ENCODE peak calls at places on chromosomes 7 and 10, in seven cellular contexts. F, J, E, M, Y, R and G are unnamed samples.

GRCh38 chr10:94571528-94571927 is 25.9 kb downstream of the HELLS start:
- DNase-seq in R (no peak), M (no peak), F (no peak), E (no peak), J (no peak), Y (no peak), G (no peak)

GRCh38 chr7:12303507-12303906 is 92.4 kb downstream of the TMEM106B start:
- DNase-seq in J (no peak), R (peak), F (no peak), E (no peak), M (no peak), Y (no peak), G (no peak)

GRCh38 chr10:27504897-27505457 is 873 bp downstream of the RAB18 start:
- DNase-seq in F (no peak), M (no peak), E (peak), Y (no peak), R (no peak), J (no peak), G (peak)

GRCh38 chr7:50667338-50667737 is 102.1 kb upstream of the DDC start:
- DNase-seq in F (no peak), M (no peak), Y (no peak), R (no peak), E (no peak), J (no peak), G (no peak)

GRCh38 chr7:158228986-158229385 is 358.6 kb downstream of the PTPRN2 start:
- DNase-seq in Y (peak), R (no peak), M (no peak), E (no peak), F (peak), J (peak), G (no peak)

GRCh38 chr7:14837216-14837615 is 65.3 kb downstream of the DGKB start:
- DNase-seq in Y (no peak), R (no peak), M (no peak), F (no peak), E (no peak), J (no peak), G (no peak)

GRCh38 chr7:102942181-102942882 is 29.5 kb downstream of the LRRC17 start:
- DNase-seq in E (no peak), R (no peak), Y (no peak), M (no peak), J (no peak), F (no peak), G (no peak)

GRCh38 chr7:13508586-13508985 is 480.9 kb downstream of the ETV1 start:
- DNase-seq in R (no peak), J (no peak), M (no peak), E (no peak), F (no peak), Y (no peak), G (no peak)

GRCh38 chr10:104424719-104425118 is 71.1 kb downstream of the CFAP58 start:
- DNase-seq in J (no peak), R (no peak), M (peak), Y (no peak), E (no peak), F (no peak), G (no peak)

GRCh38 chr7:130733866-130734524 is at the start of gene KLF14:
- DNase-seq in Y (no peak), F (peak), J (no peak), M (no peak), R (peak), E (peak), G (peak)

GRCh38 chr10:865257-865656 is 66.2 kb downstream of the LARP4B start:
- DNase-seq in F (no peak), R (no peak), Y (no peak), E (no peak), J (no peak), M (no peak), G (no peak)

GRCh38 chr7:36925207-36925606 is 200.9 kb upstream of the AOAH start:
- DNase-seq in R (peak), F (no peak), M (no peak), Y (no peak), J (no peak), E (no peak), G (no peak)

GRCh38 chr10:64813391-64813790 is 1292.2 kb downstream of the REEP3 start:
- DNase-seq in M (no peak), E (no peak), J (no peak), Y (no peak), R (no peak), F (no peak), G (no peak)

GRCh38 chr10:30413996-30414576 is 19.9 kb upstream of the MAP3K8 start:
- DNase-seq in E (peak), F (peak), Y (no peak), J (peak), R (peak), M (no peak), G (peak)

GRCh38 chr10:73408061-73408460 is 5.8 kb downstream of the ANXA7 start:
- DNase-seq in Y (no peak), R (no peak), E (no peak), J (no peak), F (no peak), M (no peak), G (no peak)

GRCh38 chr10:14879801-14880193 is 1.1 kb downstream of the SUV39H2 start:
- DNase-seq in Y (no peak), M (no peak), J (no peak), E (no peak), R (peak), F (no peak), G (no peak)

GRCh38 chr10:116771101-116771705 is 28.8 kb upstream of the HSPA12A start:
- DNase-seq in R (no peak), Y (no peak), M (no peak), J (peak), E (no peak), F (no peak), G (no peak)

GRCh38 chr10:58742141-58742540 is 229.5 kb downstream of the BICC1 start:
- DNase-seq in R (no peak), Y (no peak), F (no peak), E (no peak), M (no peak), J (no peak), G (no peak)

GRCh38 chr10:124180044-124180745 is 86.8 kb upstream of the CHST15 start:
- DNase-seq in J (no peak), Y (no peak), R (no peak), E (no peak), F (no peak), M (no peak), G (no peak)

GRCh38 chr10:50624154-50624865 is 554 bp upstream of the SGMS1 start:
- DNase-seq in Y (peak), F (peak), R (peak), M (no peak), E (peak), J (peak), G (peak)

GRCh38 chr7:12174931-12175330 is 36.2 kb upstream of the TMEM106B start:
- DNase-seq in M (no peak), F (no peak), J (no peak), R (no peak), Y (no peak), E (no peak), G (no peak)

GRCh38 chr7:114405427-114405826 is 9.2 kb upstream of the FOXP2 start:
- DNase-seq in M (no peak), E (peak), R (no peak), F (peak), Y (no peak), J (peak), G (peak)

GRCh38 chr7:73341877-73342276 is 13.9 kb downstream of the FKBP6 start:
- DNase-seq in J (peak), F (peak), M (no peak), E (peak), Y (no peak), R (no peak), G (no peak)

GRCh38 chr10:58400609-58401008 is 15.4 kb downstream of the TFAM start:
- DNase-seq in M (no peak), F (no peak), E (no peak), J (no peak), R (no peak), Y (no peak), G (no peak)

GRCh38 chr10:96041146-96041545 is 2.2 kb upstream of the CCNJ start:
- DNase-seq in J (no peak), R (no peak), F (no peak), M (no peak), Y (no peak), E (no peak), G (no peak)

GRCh38 chr7:17041324-17041723 is 159.5 kb upstream of the AGR3 start:
- DNase-seq in R (no peak), E (no peak), J (peak), Y (no peak), F (no peak), M (no peak), G (no peak)

GRCh38 chr7:108460964-108461363 is 4.7 kb upstream of the NRCAM start:
- DNase-seq in M (no peak), R (no peak), F (no peak), E (no peak), Y (no peak), J (no peak), G (no peak)

GRCh38 chr7:37462120-37462519 is 13.5 kb upstream of the ELMO1 start:
- DNase-seq in M (no peak), Y (no peak), J (no peak), R (no peak), E (no peak), F (no peak), G (no peak)

GRCh38 chr7:155918720-155919399 is 106.6 kb upstream of the SHH start:
- DNase-seq in M (no peak), E (no peak), Y (no peak), F (peak), R (no peak), J (peak), G (peak)

GRCh38 chr10:23523251-23523650 is 84.4 kb downstream of the OTUD1 start:
- DNase-seq in Y (no peak), J (peak), E (no peak), M (no peak), F (no peak), R (no peak), G (no peak)

GRCh38 chr10:55629792-55630490 is 731.1 kb downstream of the ZWINT start:
- DNase-seq in E (no peak), R (peak), M (no peak), J (peak), F (no peak), Y (no peak), G (no peak)

GRCh38 chr10:93711891-93712290 is 9.5 kb upstream of the FRA10AC1 start:
- DNase-seq in M (no peak), R (no peak), E (no peak), Y (no peak), J (no peak), F (no peak), G (no peak)

GRCh38 chr10:124748206-124748605 is 4.0 kb upstream of the FAM53B start:
- DNase-seq in M (no peak), J (no peak), Y (no peak), F (no peak), E (no peak), R (no peak), G (peak)

GRCh38 chr7:76225379-76225778 is 23.7 kb downstream of the SRRM3 start:
- DNase-seq in Y (no peak), J (no peak), E (peak), R (no peak), F (no peak), M (no peak), G (peak)

GRCh38 chr10:104021246-104021645 is 54.3 kb downstream of the SLK start:
- DNase-seq in Y (no peak), F (no peak), M (no peak), J (no peak), E (no peak), R (no peak), G (no peak)

GRCh38 chr10:63388421-63389031 is 77.3 kb downstream of the JMJD1C start:
- DNase-seq in R (no peak), E (no peak), Y (no peak), J (no peak), M (no peak), F (no peak), G (peak)

GRCh38 chr10:112721080-112721698 is 228.9 kb upstream of the TCF7L2 start:
- DNase-seq in R (no peak), J (peak), E (peak), F (peak), Y (no peak), M (peak), G (peak)

GRCh38 chr7:4749363-4749762 is 26.1 kb upstream of the AP5Z1 start:
- DNase-seq in E (no peak), R (no peak), Y (no peak), M (no peak), F (no peak), J (no peak), G (no peak)
- TF ChIP-seq JUND in E (no peak), R (no peak), Y (no peak), M (no peak), F (no peak), J (no peak), G (no peak)

DNA sequence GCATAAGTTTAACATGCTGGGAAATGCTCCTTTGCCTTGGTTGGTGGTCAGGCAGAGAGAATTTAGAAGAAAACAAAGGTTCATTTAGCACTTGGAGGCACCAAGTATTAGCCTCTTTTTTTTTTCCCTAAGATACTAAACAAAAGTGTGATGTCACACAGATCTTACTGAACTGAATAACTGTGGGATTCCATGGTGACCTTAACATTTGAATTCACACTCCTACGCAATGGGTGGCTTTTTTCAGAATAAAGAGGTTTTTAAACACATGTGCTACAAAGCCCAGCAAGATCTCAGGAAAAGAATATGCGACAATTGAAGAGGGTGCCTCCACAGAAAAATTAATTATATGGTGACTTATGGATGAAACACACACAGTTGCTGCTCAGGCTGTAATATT is 133.4 kb upstream of the ABCB5 start:
- DNase-seq in Y (no peak), E (no peak), F (no peak), R (no peak), J (no peak), M (no peak), G (no peak)
- TF ChIP-seq JUND in Y (no peak), E (no peak), F (no peak), R (no peak), J (no peak), M (no peak), G (no peak)

DNA sequence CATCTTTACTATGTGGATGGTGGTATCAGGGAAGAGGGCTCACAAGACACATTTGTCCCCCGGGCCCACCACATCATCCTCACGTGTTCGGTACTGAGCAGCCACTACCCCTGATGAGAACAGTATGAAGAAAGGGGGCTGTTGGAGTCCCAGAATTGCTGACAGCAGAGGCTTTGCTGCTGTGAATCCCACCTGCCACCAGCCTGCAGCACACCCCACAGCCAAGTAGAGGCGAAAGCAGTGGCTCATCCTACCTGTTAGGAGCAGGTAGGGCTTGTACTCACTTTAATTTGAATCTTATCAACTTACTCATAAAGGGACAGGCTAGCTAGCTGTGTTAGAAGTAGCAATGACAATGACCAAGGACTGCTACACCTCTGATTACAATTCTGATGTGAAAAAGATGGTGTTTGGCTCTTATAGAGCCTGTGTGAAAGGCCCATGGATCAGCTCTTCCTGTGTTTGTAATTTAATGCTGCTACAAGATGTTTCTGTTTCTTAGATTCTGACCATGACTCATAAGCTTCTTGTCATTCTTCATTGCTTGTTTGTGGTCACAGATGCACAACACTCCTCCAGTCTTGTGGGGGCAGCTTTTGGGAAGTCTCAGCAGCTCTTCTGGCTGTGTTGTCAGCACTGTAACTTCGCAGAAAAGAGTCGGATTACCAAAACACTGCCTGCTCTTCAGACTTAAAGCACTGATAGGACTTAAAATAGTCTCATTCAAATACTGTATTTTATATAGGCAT is 9.1 kb upstream of the CSGALNACT2 start:
- DNase-seq in M (no peak), J (no peak), F (peak), R (peak), Y (no peak), E (peak), G (no peak)
- TF ChIP-seq JUND in M (no peak), J (no peak), F (peak), R (peak), Y (no peak), E (peak), G (no peak)

DNA sequence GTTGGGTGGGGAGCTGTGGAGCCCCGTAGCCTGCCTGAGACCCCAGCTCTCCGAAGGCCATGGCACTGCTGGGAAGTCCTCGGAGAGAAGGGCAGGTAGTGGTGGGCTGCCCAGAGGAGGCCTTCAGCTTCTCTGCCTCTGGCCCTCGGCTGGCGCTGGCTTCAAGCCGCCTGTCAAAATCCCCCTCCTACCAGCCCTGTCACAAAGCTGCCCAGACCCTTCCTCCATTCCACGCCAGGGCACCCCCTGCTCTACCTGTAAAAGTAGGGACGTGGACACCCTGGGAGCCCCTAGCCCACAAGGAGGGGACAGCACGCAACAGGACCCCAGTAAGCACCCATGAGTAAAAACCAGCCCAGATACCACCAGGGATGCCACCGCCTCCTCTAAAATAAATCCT is 31.6 kb downstream of the MAD1L1 start:
- DNase-seq in F (no peak), E (no peak), J (no peak), Y (no peak), M (no peak), R (peak), G (no peak)
- TF ChIP-seq JUND in F (no peak), E (no peak), J (no peak), Y (no peak), M (no peak), R (no peak), G (no peak)

GRCh38 chr7:81415181-81415580 is 354.7 kb downstream of the HGF start:
- DNase-seq in R (no peak), F (no peak), E (no peak), J (no peak), Y (no peak), M (no peak), G (no peak)
- TF ChIP-seq JUND in R (peak), F (no peak), E (no peak), J (no peak), Y (no peak), M (no peak), G (no peak)

DNA sequence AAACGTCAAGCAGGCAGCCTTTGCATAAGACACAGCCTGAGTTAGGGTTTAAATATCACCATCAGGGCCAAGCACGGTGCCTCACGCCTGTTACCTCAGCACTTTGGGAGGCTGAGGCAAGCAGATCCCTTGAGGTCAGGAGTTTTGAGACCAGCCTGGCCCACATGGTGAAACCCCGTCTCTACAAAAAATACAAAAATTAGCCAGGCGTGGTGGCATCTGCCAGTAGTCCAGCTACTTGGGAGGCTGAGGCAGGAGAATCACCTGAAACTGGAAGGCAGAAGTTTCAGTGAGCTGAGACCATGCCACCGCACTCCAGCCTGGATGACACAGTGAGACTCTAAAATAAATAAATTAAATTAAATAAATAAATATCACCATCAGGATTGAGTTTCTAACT is 33.0 kb downstream of the SRPK2 start:
- DNase-seq in J (no peak), E (no peak), Y (no peak), F (no peak), M (no peak), R (no peak), G (no peak)
- TF ChIP-seq JUND in J (no peak), E (no peak), Y (no peak), F (no peak), M (no peak), R (no peak), G (no peak)

GRCh38 chr7:112138938-112139337 is 67.3 kb downstream of the DOCK4 start:
- DNase-seq in J (no peak), F (no peak), M (no peak), Y (no peak), R (no peak), E (no peak), G (no peak)

GRCh38 chr7:112138453-112138852 is 67.7 kb downstream of the DOCK4 start:
- DNase-seq in R (no peak), J (no peak), M (no peak), Y (no peak), F (no peak), E (no peak), G (no peak)

GRCh38 chr7:112143151-112143550 is 63.0 kb downstream of the DOCK4 start:
- DNase-seq in E (no peak), Y (no peak), F (no peak), R (no peak), M (no peak), J (no peak), G (no peak)

GRCh38 chr7:112143567-112143966 is 62.6 kb downstream of the DOCK4 start:
- DNase-seq in R (no peak), F (no peak), M (no peak), J (no peak), Y (no peak), E (no peak), G (no peak)

DNA sequence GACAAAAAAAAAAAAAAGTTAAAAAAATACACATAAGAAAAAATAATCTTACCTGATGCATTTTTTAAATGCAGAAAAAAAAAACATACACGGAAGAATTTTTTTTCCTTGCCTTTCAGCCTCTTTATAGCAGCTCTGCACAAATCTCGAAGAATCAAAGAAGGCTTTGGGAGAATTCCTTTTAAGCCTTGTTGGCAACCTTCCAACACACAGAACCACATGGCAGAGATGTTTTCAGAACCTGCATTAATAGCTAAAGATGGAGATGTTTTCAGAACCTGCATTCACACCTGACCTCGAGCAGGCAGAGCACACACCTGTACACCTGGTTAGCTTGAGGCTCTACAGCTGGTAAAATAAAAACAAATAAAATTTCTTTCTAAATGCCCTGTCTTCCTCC is 65.6 kb downstream of the DOCK4 start:
- DNase-seq in Y (no peak), M (no peak), E (no peak), J (no peak), F (no peak), R (no peak), G (no peak)
- TF ChIP-seq JUND in Y (no peak), M (no peak), E (no peak), J (no peak), F (no peak), R (no peak), G (no peak)